ENCODE peak calls at places on chromosomes 6 and 20, in ten cellular contexts. E, R, J, W, F, A, I, X, Z and K are unnamed samples.

GRCh38 chr6:76852776-76853175 is 610.5 kb downstream of the HTR1B start:
- DNase-seq in F (no peak), J (peak; percentile 23), W (peak; percentile 16), I (no peak), X (no peak), Z (no peak), A (no peak), E (no peak), R (no peak), K (no peak)

GRCh38 chr6:43927525-43928210 is 157.7 kb downstream of the VEGFA start:
- DNase-seq in A (no peak), R (no peak), Z (peak; percentile 9), F (no peak), I (no peak), E (no peak), X (no peak), J (no peak), W (no peak), K (no peak)

GRCh38 chr6:131191590-131191989 is 56.3 kb downstream of the AKAP7 start:
- DNase-seq in E (no peak), Z (no peak), J (no peak), W (no peak), X (no peak), R (no peak), I (no peak), F (no peak), A (no peak), K (no peak)

GRCh38 chr6:77624468-77624867 is 28.4 kb upstream of the MEI4 start:
- DNase-seq in E (no peak), X (no peak), Z (no peak), A (no peak), W (no peak), I (no peak), R (no peak), J (no peak), F (no peak), K (no peak)

GRCh38 chr20:59191036-59191755 is 27.6 kb downstream of the ZNF831 start:
- DNase-seq in R (no peak), F (no peak), Z (no peak), W (no peak), I (no peak), J (no peak), X (no peak), E (no peak), A (no peak), K (no peak)

GRCh38 chr20:36830791-36831691 is 44.9 kb upstream of the TLDC2 start:
- DNase-seq in W (no peak), X (no peak), F (no peak), I (peak; percentile 43), R (no peak), E (no peak), Z (no peak), J (peak; percentile 68), A (no peak), K (no peak)

GRCh38 chr6:110042670-110043296 is 64.7 kb downstream of the GPR6 start:
- DNase-seq in A (no peak), R (no peak), J (no peak), Z (no peak), X (no peak), E (no peak), F (no peak), I (no peak), W (no peak), K (no peak)

GRCh38 chr6:5338177-5338960 is 77.1 kb downstream of the FARS2 start:
- DNase-seq in A (no peak), J (no peak), E (no peak), Z (peak; percentile 58), F (no peak), I (no peak), X (no peak), R (no peak), W (no peak), K (no peak)

GRCh38 chr6:137763861-137764260 is 103.2 kb upstream of the TNFAIP3 start:
- DNase-seq in I (no peak), A (no peak), R (no peak), X (no peak), E (no peak), Z (no peak), W (no peak), F (no peak), J (no peak), K (no peak)

GRCh38 chr6:37696841-37697735 is 595 bp downstream of the MDGA1 start:
- DNase-seq in E (peak; percentile 26), F (peak; percentile 33), Z (peak; percentile 59), A (peak; percentile 21), J (peak; percentile 35), W (no peak), I (peak; percentile 41), X (peak; percentile 21), R (peak; percentile 41), K (no peak)

GRCh38 chr6:9250852-9251251 is 815.5 kb upstream of the SLC35B3 start:
- DNase-seq in Z (peak; percentile 3), J (peak; percentile 58), F (no peak), R (no peak), E (no peak), A (no peak), I (peak; percentile 68), W (peak; percentile 36), X (no peak), K (no peak)

GRCh38 chr6:138428943-138429616 is 25.1 kb downstream of the HEBP2 start:
- DNase-seq in X (no peak), W (no peak), Z (peak; percentile 64), I (peak; percentile 60), J (peak; percentile 67), A (no peak), R (no peak), F (no peak), E (no peak), K (no peak)

GRCh38 chr6:109096198-109096597 is 891 bp downstream of the CEP57L1 start:
- DNase-seq in Z (no peak), R (no peak), J (peak; percentile 10), X (no peak), A (no peak), F (no peak), W (no peak), E (no peak), I (no peak), K (no peak)

GRCh38 chr20:19962958-19963357 is 54.2 kb upstream of the NAA20 start:
- DNase-seq in W (no peak), E (no peak), F (no peak), Z (no peak), X (no peak), I (no peak), J (no peak), R (no peak), A (no peak), K (no peak)

GRCh38 chr20:32902456-32903420 is 44.0 kb downstream of the EFCAB8 start:
- DNase-seq in W (peak; percentile 14), E (peak; percentile 46), A (peak; percentile 47), Z (peak; percentile 78), J (peak; percentile 62), R (peak; percentile 73), F (peak; percentile 62), I (peak; percentile 66), X (peak; percentile 55), K (no peak)

GRCh38 chr6:169829786-169830185 is 78.4 kb downstream of the ERMARD start:
- DNase-seq in A (no peak), E (no peak), X (no peak), I (no peak), R (no peak), Z (no peak), J (no peak), F (no peak), W (no peak), K (no peak)

GRCh38 chr6:111417181-111417585 is 65.8 kb downstream of the REV3L start:
- DNase-seq in Z (no peak), E (no peak), A (no peak), I (peak; percentile 19), R (no peak), F (no peak), J (peak; percentile 51), X (no peak), W (no peak), K (no peak)

GRCh38 chr6:158057213-158057987 is 75.7 kb downstream of the SYNJ2 start:
- DNase-seq in I (no peak), F (no peak), X (no peak), J (peak; percentile 98), E (no peak), Z (no peak), R (no peak), W (peak; percentile 96), A (no peak), K (no peak)

GRCh38 chr6:146601352-146601751 is 2.6 kb downstream of the ADGB start:
- DNase-seq in E (no peak), F (no peak), I (no peak), Z (no peak), X (no peak), J (no peak), W (no peak), A (no peak), R (no peak), K (no peak)

GRCh38 chr6:6711832-6712231 is 123.3 kb downstream of the LY86 start:
- DNase-seq in I (no peak), F (no peak), R (no peak), E (no peak), X (no peak), A (no peak), W (no peak), J (no peak), Z (peak; percentile 18), K (no peak)

GRCh38 chr6:154791561-154792317 is 58.5 kb downstream of the SCAF8 start:
- DNase-seq in I (no peak), F (no peak), W (no peak), A (no peak), Z (no peak), R (no peak), X (no peak), E (no peak), J (peak; percentile 70), K (no peak)

GRCh38 chr20:2122921-2123320 is 21.3 kb downstream of the STK35 start:
- DNase-seq in F (no peak), Z (no peak), I (no peak), J (peak; percentile 6), R (no peak), A (no peak), W (no peak), X (no peak), E (no peak), K (no peak)

GRCh38 chr20:44067650-44068081 is 119.3 kb downstream of the JPH2 start:
- DNase-seq in Z (no peak), X (no peak), J (no peak), I (no peak), R (peak; percentile 13), W (no peak), E (no peak), A (no peak), F (no peak), K (no peak)

GRCh38 chr6:19410477-19410876 is 426.7 kb upstream of the ID4 start:
- DNase-seq in J (peak; percentile 13), I (no peak), W (no peak), Z (no peak), R (no peak), A (no peak), E (no peak), X (no peak), F (no peak), K (no peak)

GRCh38 chr20:48319943-48320584 is 507.7 kb downstream of the PREX1 start:
- DNase-seq in A (no peak), Z (no peak), W (no peak), R (no peak), E (no peak), X (no peak), F (no peak), I (no peak), J (peak; percentile 27), K (no peak)

GRCh38 chr20:14712302-14712739 is 374.9 kb upstream of the FLRT3 start:
- DNase-seq in A (no peak), W (peak; percentile 76), J (peak; percentile 72), R (no peak), X (no peak), I (peak; percentile 49), Z (no peak), E (no peak), F (no peak), K (no peak)

GRCh38 chr6:144265390-144265789 is 19.7 kb upstream of the UTRN start:
- DNase-seq in R (no peak), Z (no peak), J (peak; percentile 89), F (no peak), A (no peak), X (no peak), I (peak; percentile 57), E (no peak), W (peak; percentile 44), K (no peak)

GRCh38 chr20:40441771-40442170 is 247.3 kb downstream of the MAFB start:
- DNase-seq in R (no peak), X (no peak), Z (no peak), F (no peak), J (no peak), E (no peak), A (no peak), I (no peak), W (no peak), K (no peak)